ENCODE peak calls at places on chromosomes 12 and 14, in seven cellular contexts. R is stimulated activated CD4-positive, alpha-beta T cell treated with anti-CD3 and anti-CD28 coated beads, Interleukin-12 subunit alpha, Interleukin-12 subunit beta, amount 100 ng/mL, for 4 hours; V is fibroblast of the aortic adventitia; B is iris pigment epithelial cell; P is DMS153; S is activated naive CD8-positive, alpha-beta T cell treated with anti-CD3 and anti-CD28 coated beads, Interleukin-2, amount 50 U/mL, for 16 hours; W is WTC11. X is an unnamed sample.

GRCh38 chr14:33996450-33996849 is 45.6 kb upstream of the EGLN3 start:
- DNase-seq in W (no peak), P (no peak), B (no peak), V (no peak), S (no peak), R (no peak), X (no peak)

GRCh38 chr14:94401083-94401482 is 12.7 kb upstream of the SERPINA1 start:
- DNase-seq in W (no peak), P (no peak), R (no peak), S (no peak), B (peak), V (peak), X (no peak)

GRCh38 chr12:55797068-55797467 is 20.5 kb downstream of the SARNP start:
- DNase-seq in V (peak), B (peak), P (peak), R (no peak), S (no peak), W (peak), X (no peak)

GRCh38 chr12:50086148-50086547 is 1.0 kb downstream of the SMARCD1 start:
- DNase-seq in B (no peak), P (no peak), R (no peak), W (no peak), S (no peak), V (no peak), X (no peak)

GRCh38 chr12:55922126-55922525 is 5.6 kb downstream of the PYM1 start:
- DNase-seq in S (no peak), V (no peak), W (no peak), B (no peak), P (no peak), R (no peak), X (no peak)

GRCh38 chr14:77212933-77213656 is 31.5 kb downstream of the TMEM63C start:
- DNase-seq in R (peak), W (peak), B (peak), P (peak), S (no peak), V (peak), X (peak)

GRCh38 chr12:51345681-51346080 is 798 bp downstream of the CELA1 start:
- DNase-seq in S (no peak), W (no peak), B (peak), V (peak), R (no peak), P (no peak), X (no peak)

GRCh38 chr12:41419151-41419893 is 231.2 kb downstream of the PDZRN4 start:
- DNase-seq in W (no peak), R (no peak), S (no peak), P (no peak), B (no peak), V (no peak), X (no peak)

GRCh38 chr12:76489737-76490136 is 69.8 kb downstream of the OSBPL8 start:
- DNase-seq in B (peak), V (peak), P (no peak), W (no peak), R (no peak), S (no peak), X (no peak)

GRCh38 chr12:2297004-2297403 is 244.2 kb downstream of the CACNA1C start:
- DNase-seq in P (no peak), S (no peak), R (no peak), B (no peak), V (no peak), W (no peak), X (no peak)

GRCh38 chr12:11651785-11652184 is 2.3 kb downstream of the ETV6 start:
- DNase-seq in B (peak), S (no peak), R (no peak), W (no peak), V (peak), P (no peak), X (no peak)

GRCh38 chr12:71685312-71685906 is 473 bp upstream of the TMEM19 start:
- DNase-seq in V (no peak), S (no peak), B (no peak), P (no peak), R (no peak), W (no peak), X (no peak)

GRCh38 chr14:61573321-61573720 is 122.0 kb upstream of the HIF1A start:
- DNase-seq in P (no peak), V (peak), S (no peak), B (peak), R (no peak), W (no peak), X (no peak)

GRCh38 chr12:1272132-1272531 is 281.1 kb downstream of the ERC1 start:
- DNase-seq in S (no peak), P (no peak), B (no peak), V (no peak), W (no peak), R (no peak), X (no peak)

GRCh38 chr12:78622529-78623221 is 241.9 kb upstream of the SYT1 start:
- DNase-seq in B (no peak), V (no peak), P (no peak), W (no peak), R (no peak), S (no peak), X (no peak)

GRCh38 chr12:19015285-19015684 is 114.2 kb upstream of the PLEKHA5 start:
- DNase-seq in P (no peak), R (no peak), S (no peak), W (no peak), B (no peak), V (no peak), X (no peak)

GRCh38 chr14:97198813-97199212 is 401.6 kb downstream of the VRK1 start:
- DNase-seq in B (no peak), R (no peak), V (no peak), P (no peak), W (no peak), S (no peak), X (no peak)

GRCh38 chr12:15584366-15585041 is 204.7 kb downstream of the EPS8 start:
- DNase-seq in S (no peak), P (no peak), R (no peak), V (peak), W (no peak), B (peak), X (no peak)

X was measured in progenitor cell of endocrine pancreas.